ENCODE peak calls at places on chromosomes 5 and 9, in eight cellular contexts. S, Q, B, W, D, K, O and G are unnamed samples.

GRCh38 chr9:110443146-110443877 is 105.6 kb upstream of the TXNDC8 start:
- DNase-seq in S (peak; percentile 19), Q (no peak), B (no peak), W (no peak), D (no peak), K (no peak), O (peak; percentile 67), G (no peak)

GRCh38 chr5:119897537-119898370 is 268.4 kb downstream of the FAM170A start:
- DNase-seq in S (no peak), Q (no peak), B (no peak), W (no peak), D (no peak), K (no peak), O (no peak), G (no peak)

GRCh38 chr5:96218653-96219052 is 214.4 kb downstream of the PCSK1 start:
- DNase-seq in S (no peak), Q (no peak), B (no peak), W (no peak), D (no peak), K (no peak), O (no peak), G (no peak)

GRCh38 chr5:14035859-14036440 is 91.5 kb upstream of the DNAH5 start:
- DNase-seq in S (peak; percentile 97), Q (peak; percentile 19), B (no peak), W (no peak), D (no peak), K (no peak), O (no peak), G (no peak)

GRCh38 chr9:131697097-131697496 is 42.8 kb downstream of the RAPGEF1 start:
- DNase-seq in S (no peak), Q (no peak), B (peak; percentile 61), W (peak; percentile 65), D (peak; percentile 69), K (no peak), O (no peak), G (no peak)

GRCh38 chr9:107557236-107557990 is 67.8 kb upstream of the KLF4 start:
- DNase-seq in S (no peak), Q (no peak), B (no peak), W (no peak), D (no peak), K (no peak), O (no peak), G (no peak)

GRCh38 chr5:25090818-25091217 is 446.0 kb upstream of the CDH10 start:
- DNase-seq in S (no peak), Q (no peak), B (no peak), W (no peak), D (no peak), K (no peak), O (no peak), G (no peak)

GRCh38 chr9:38061326-38061947 is 7.6 kb downstream of the SHB start:
- DNase-seq in S (no peak), Q (peak; percentile 64), B (no peak), W (no peak), D (no peak), K (no peak), O (no peak), G (no peak)

GRCh38 chr9:6440405-6440804 is 27.4 kb downstream of the UHRF2 start:
- DNase-seq in S (no peak), Q (no peak), B (no peak), W (no peak), D (no peak), K (no peak), O (no peak), G (no peak)

GRCh38 chr5:175712681-175713085 is 54.8 kb downstream of the HRH2 start:
- DNase-seq in S (no peak), Q (no peak), B (peak; percentile 25), W (no peak), D (peak; percentile 29), K (peak; percentile 24), O (peak; percentile 44), G (no peak)

DNA sequence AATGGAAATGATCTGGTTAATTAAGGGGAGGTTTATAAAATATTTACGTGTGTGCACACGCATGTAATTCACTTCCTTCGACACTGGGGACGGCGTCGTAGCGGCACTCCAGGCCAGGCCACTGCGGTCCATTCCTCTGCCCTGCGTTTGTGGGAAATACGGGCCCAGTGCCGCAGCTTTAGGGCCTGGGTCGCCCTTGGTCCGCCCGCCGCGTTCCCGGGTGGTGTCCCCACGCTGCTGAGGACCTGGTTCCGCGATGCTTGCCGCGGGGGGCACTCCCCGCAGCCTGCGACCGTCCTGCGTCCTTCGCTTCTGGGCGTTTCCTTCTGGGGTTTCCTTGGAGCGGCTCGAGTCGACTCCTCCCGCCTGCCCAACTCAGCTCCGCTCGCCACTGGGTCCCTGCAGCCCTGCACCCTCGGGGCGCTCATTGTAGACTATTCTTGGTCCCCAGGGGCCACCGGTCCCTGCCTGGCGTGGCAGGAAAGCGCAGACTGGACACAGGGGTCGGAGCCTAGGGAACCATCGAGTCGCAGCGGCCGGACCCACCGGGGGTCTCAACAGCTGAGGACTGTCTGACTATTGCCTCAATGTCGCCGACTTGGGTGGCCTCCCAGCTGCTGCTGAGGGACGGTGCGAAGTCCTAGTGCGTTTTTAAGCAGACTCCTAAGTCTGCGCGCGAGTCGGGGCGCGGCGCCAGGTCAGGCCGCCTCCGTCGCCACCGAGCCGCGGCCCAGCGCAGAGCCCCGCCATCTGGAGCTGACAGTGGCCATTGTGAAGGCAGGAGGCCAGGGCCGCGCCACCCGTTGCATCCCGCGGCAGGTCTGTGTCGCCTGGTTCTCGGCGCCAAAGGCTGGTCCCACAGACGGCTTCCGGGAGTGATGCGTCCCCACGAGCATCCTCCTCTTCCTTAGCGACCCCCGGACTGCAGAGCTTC is 4.4 kb upstream of the IRX1 start:
- DNase-seq in S (no peak), Q (no peak), B (no peak), W (no peak), D (no peak), K (no peak), O (peak; percentile 17), G (no peak)
- TF ChIP-seq CTCF in S (no peak), Q (no peak), B (no peak), W (no peak), D (no peak), K (no peak), O (no peak), G (peak; percentile 56)

GRCh38 chr5:93621340-93621872 is 38.4 kb downstream of the NR2F1 start:
- DNase-seq in S (peak; percentile 89), Q (no peak), B (peak; percentile 53), W (peak; percentile 83), D (peak; percentile 82), K (no peak), O (peak; percentile 88), G (peak; percentile 83)

GRCh38 chr5:93623153-93623552 is 40.1 kb downstream of the NR2F1 start:
- DNase-seq in S (no peak), Q (no peak), B (no peak), W (no peak), D (no peak), K (no peak), O (no peak), G (no peak)

GRCh38 chr5:93622240-93622885 is 39.3 kb downstream of the NR2F1 start:
- DNase-seq in S (peak; percentile 71), Q (no peak), B (no peak), W (no peak), D (no peak), K (no peak), O (peak; percentile 66), G (no peak)

DNA sequence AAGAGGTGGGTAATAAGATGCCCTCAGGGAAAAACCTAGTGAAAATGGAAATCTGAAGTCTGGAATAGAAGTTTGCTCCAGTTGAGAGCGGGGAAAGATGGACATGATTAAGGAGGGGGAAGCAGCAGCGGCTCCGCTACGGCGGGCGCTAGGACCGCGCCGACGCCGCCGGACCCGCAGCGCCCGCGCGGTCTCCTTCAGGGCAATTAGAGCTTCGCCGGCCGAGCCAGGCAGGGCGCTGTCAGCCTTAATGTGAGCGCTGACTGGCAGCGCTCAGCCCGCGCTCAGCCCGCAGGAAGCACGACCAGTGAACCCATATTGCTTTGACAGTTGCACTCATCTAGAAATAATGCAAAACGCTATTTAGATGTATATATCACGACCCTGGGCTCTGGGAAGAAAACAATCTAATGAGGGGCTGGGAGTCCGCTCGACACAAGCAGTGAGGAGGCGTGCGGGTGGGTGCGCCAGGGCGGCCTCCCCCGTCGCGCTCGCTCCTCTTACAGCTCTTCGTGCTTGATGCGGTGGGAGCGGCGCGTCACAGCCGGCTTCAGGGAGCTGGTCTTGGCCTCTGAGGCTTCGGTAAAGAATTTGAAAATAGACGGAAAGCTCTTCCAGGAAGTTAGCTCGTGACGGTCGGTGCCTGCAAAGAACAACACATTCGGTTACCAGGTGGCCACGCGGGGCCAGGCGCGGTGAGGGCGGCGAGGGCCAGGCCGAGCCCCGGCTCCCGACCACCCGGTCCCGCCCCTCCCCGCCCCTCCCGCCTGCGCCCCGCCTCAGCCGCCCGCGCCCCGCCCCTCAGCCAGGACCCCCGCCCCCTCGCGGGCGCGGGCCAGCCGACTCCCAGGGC is 37.7 kb downstream of the NR2F1 start:
- DNase-seq in S (peak; percentile 80), Q (peak; percentile 78), B (peak; percentile 71), W (no peak), D (peak; percentile 81), K (no peak), O (peak; percentile 94), G (peak; percentile 62)
- TF ChIP-seq CTCF in S (peak; percentile 30), Q (peak; percentile 3), B (no peak), W (no peak), D (no peak), K (no peak), O (peak; percentile 22), G (no peak)

DNA sequence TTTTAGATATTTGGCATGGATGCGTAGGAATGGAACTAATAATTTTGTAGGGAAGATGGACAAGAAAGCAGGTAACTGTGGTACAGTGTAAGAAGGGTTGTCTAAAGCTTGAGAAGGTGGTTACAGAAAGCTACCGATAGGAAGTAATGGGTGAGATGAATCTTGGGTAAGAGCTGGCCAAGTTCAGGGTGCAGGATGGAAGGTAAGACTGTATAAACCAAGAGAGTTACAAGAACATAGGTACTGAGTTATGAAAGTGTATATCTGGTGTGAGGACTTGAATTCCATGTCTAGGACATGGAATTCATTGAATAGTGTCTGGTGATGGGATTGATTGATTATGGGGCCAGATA is 1.4 kb downstream of the MCCC2 start:
- DNase-seq in S (no peak), Q (no peak), B (no peak), W (no peak), D (no peak), K (no peak), O (no peak), G (no peak)
- TF ChIP-seq CTCF in S (no peak), Q (no peak), B (no peak), W (no peak), D (no peak), K (no peak), O (no peak), G (no peak)

GRCh38 chr5:172051643-172052362 is 45.4 kb upstream of the FBXW11 start:
- DNase-seq in S (no peak), Q (no peak), B (no peak), W (no peak), D (no peak), K (no peak), O (no peak), G (no peak)

GRCh38 chr5:172050070-172050469 is 43.6 kb upstream of the FBXW11 start:
- DNase-seq in S (no peak), Q (no peak), B (no peak), W (no peak), D (no peak), K (no peak), O (no peak), G (no peak)

GRCh38 chr5:172054611-172055153 is 48.2 kb upstream of the FBXW11 start:
- DNase-seq in S (no peak), Q (no peak), B (no peak), W (no peak), D (no peak), K (no peak), O (no peak), G (no peak)

GRCh38 chr5:172055421-172055820 is 49.0 kb upstream of the FBXW11 start:
- DNase-seq in S (no peak), Q (no peak), B (no peak), W (no peak), D (no peak), K (no peak), O (no peak), G (no peak)

GRCh38 chr5:172052454-172053236 is 46.2 kb upstream of the FBXW11 start:
- DNase-seq in S (no peak), Q (no peak), B (peak; percentile 39), W (no peak), D (no peak), K (no peak), O (no peak), G (no peak)
- TF ChIP-seq CTCF in S (no peak), Q (no peak), B (no peak), W (no peak), D (no peak), K (no peak), O (peak; percentile 28), G (no peak)